ENCODE peak calls at places on chromosomes 1 and 21, in seven cellular contexts. F is tibial artery, G is mucosa of descending colon, D is glutamatergic neuron, M is psoas muscle, V is choroid plexus epithelial cell, P is neural progenitor cell. H is an unnamed sample.

GRCh38 chr1:113924473-113924872 is 4.7 kb upstream of the HIPK1 start:
- DNase-seq in F (no peak), G (no peak), D (no peak), M (no peak), V (no peak), P (no peak), H (no peak)

GRCh38 chr1:172761581-172762025 is 102.7 kb downstream of the FASLG start:
- DNase-seq in F (no peak), G (no peak), D (no peak), M (no peak), V (peak; percentile 82), P (no peak), H (no peak)

GRCh38 chr1:199075792-199076191 is 437.0 kb downstream of the PTPRC start:
- DNase-seq in F (no peak), G (no peak), D (no peak), M (no peak), V (no peak), P (no peak), H (no peak)

GRCh38 chr1:245261786-245262185 is 107.0 kb downstream of the KIF26B start:
- DNase-seq in F (no peak), G (no peak), D (no peak), M (no peak), V (no peak), P (no peak), H (no peak)

GRCh38 chr1:159775716-159776115 is 5.0 kb upstream of the DUSP23 start:
- DNase-seq in F (no peak), G (no peak), D (no peak), M (no peak), V (peak; percentile 8), P (no peak), H (no peak)

GRCh38 chr1:169683661-169684060 is 27.8 kb downstream of the SELL start:
- DNase-seq in F (no peak), G (no peak), D (no peak), M (no peak), V (no peak), P (no peak), H (no peak)

GRCh38 chr1:171433451-171433850 is 51.9 kb upstream of the PRRC2C start:
- DNase-seq in F (no peak), G (no peak), D (no peak), M (no peak), V (peak; percentile 63), P (no peak), H (no peak)

GRCh38 chr1:87224209-87224608 is 104.5 kb upstream of the LMO4 start:
- DNase-seq in F (no peak), G (no peak), D (no peak), M (no peak), V (peak; percentile 98), P (no peak), H (no peak)

GRCh38 chr1:171509191-171509590 is 23.9 kb downstream of the PRRC2C start:
- DNase-seq in F (no peak), G (no peak), D (no peak), M (no peak), V (no peak), P (no peak), H (no peak)

GRCh38 chr21:36288651-36289243 is 31.2 kb upstream of the MORC3 start:
- DNase-seq in F (no peak), G (no peak), D (no peak), M (no peak), V (peak; percentile 44), P (no peak), H (no peak)

GRCh38 chr1:197585809-197586208 is 189.5 kb downstream of the DENND1B start:
- DNase-seq in F (no peak), G (no peak), D (no peak), M (no peak), V (no peak), P (no peak), H (no peak)

GRCh38 chr1:27971674-27972073 is 11.9 kb downstream of the XKR8 start:
- DNase-seq in F (no peak), G (no peak), D (no peak), M (no peak), V (no peak), P (no peak), H (no peak)

GRCh38 chr21:41832230-41833137 is 46.7 kb downstream of the PRDM15 start:
- DNase-seq in F (no peak), G (no peak), D (no peak), M (no peak), V (no peak), P (no peak), H (no peak)

GRCh38 chr1:2534775-2535387 is 4.8 kb upstream of the HES5 start:
- DNase-seq in F (no peak), G (peak; percentile 79), D (no peak), M (no peak), V (peak; percentile 66), P (no peak), H (no peak)

GRCh38 chr1:119870917-119871486 is 25.3 kb downstream of the ADAM30 start:
- DNase-seq in F (peak; percentile 86), G (peak; percentile 66), D (peak; percentile 94), M (peak; percentile 72), V (peak; percentile 86), P (peak; percentile 88), H (peak; percentile 98)

GRCh38 chr1:187129132-187129531 is 300.4 kb downstream of the PLA2G4A start:
- DNase-seq in F (no peak), G (no peak), D (no peak), M (no peak), V (no peak), P (no peak), H (no peak)

GRCh38 chr1:8061210-8061609 is 35.1 kb upstream of the ERRFI1 start:
- DNase-seq in F (peak; percentile 82), G (no peak), D (no peak), M (no peak), V (peak; percentile 98), P (no peak), H (no peak)

GRCh38 chr1:187959062-187959461 is 1130.3 kb downstream of the PLA2G4A start:
- DNase-seq in F (no peak), G (no peak), D (no peak), M (no peak), V (no peak), P (no peak), H (no peak)

GRCh38 chr1:60394436-60394835 is 320.9 kb upstream of the C1orf87 start:
- DNase-seq in F (no peak), G (no peak), D (no peak), M (no peak), V (peak; percentile 8), P (no peak), H (no peak)

GRCh38 chr21:41766883-41767605 is at the start of gene RIPK4:
- DNase-seq in F (peak; percentile 83), G (peak; percentile 87), D (peak; percentile 78), M (no peak), V (no peak), P (peak; percentile 84), H (no peak)

GRCh38 chr1:46181343-46182260 is 5.3 kb upstream of the P3R3URF start:
- DNase-seq in F (no peak), G (no peak), D (no peak), M (no peak), V (peak; percentile 72), P (no peak), H (no peak)

GRCh38 chr1:201495447-201496295 is 11.3 kb downstream of the CSRP1 start:
- DNase-seq in F (peak; percentile 97), G (peak; percentile 73), D (peak; percentile 26), M (peak; percentile 74), V (peak; percentile 84), P (peak; percentile 35), H (peak; percentile 32)

GRCh38 chr1:33763406-33763805 is 100.5 kb upstream of the HMGB4 start:
- DNase-seq in F (peak; percentile 73), G (no peak), D (no peak), M (peak; percentile 20), V (no peak), P (no peak), H (no peak)

GRCh38 chr1:204756349-204756748 is 70.8 kb upstream of the LRRN2 start:
- DNase-seq in F (no peak), G (no peak), D (no peak), M (no peak), V (no peak), P (no peak), H (no peak)

DNA sequence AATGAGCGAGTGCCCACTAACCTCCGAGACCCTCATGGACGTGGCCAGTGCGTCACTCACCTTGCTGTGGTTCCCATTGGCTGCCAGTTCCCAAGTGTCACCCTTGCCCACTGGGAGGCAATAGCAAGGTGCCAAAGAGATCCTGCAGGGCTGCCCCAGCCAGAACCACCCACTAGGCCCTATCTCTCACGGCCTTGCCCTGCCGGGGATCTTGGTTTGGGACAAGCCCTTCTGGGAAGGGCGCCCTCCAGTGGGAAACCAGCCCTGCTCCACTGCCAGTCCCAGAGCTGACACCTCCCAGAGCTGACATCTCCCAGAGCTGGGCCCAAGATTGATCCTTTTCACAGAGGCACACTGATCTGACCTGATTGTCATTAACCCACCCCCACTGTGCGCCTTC is 2.1 kb upstream of the SELENON start:
- DNase-seq in F (no peak), G (no peak), D (peak; percentile 65), M (no peak), V (peak; percentile 38), P (peak; percentile 76), H (peak; percentile 42)
- TF ChIP-seq CTCF in F (no peak), G (peak; percentile 29), D (peak; percentile 40), M (peak; percentile 23), V (peak; percentile 71), P (peak; percentile 66), H (peak; percentile 58)

GRCh38 chr1:56409112-56409691 is 170.2 kb downstream of the PLPP3 start:
- DNase-seq in F (no peak), G (no peak), D (no peak), M (peak; percentile 13), V (no peak), P (no peak), H (no peak)
- TF ChIP-seq CTCF in F (no peak), G (peak; percentile 40), D (no peak), M (peak; percentile 51), V (peak; percentile 47), P (peak; percentile 30), H (peak; percentile 45)

GRCh38 chr1:5254131-5254725 is 599.8 kb downstream of the AJAP1 start:
- DNase-seq in F (no peak), G (no peak), D (no peak), M (no peak), V (no peak), P (no peak), H (no peak)
- TF ChIP-seq CTCF in F (no peak), G (no peak), D (no peak), M (no peak), V (no peak), P (no peak), H (no peak)

GRCh38 chr21:46099476-46099875 is 1.6 kb downstream of the COL6A2 start:
- DNase-seq in F (peak; percentile 75), G (peak; percentile 60), D (peak; percentile 26), M (peak; percentile 46), V (peak; percentile 52), P (peak; percentile 34), H (no peak)
- TF ChIP-seq CTCF in F (no peak), G (no peak), D (no peak), M (no peak), V (peak; percentile 55), P (no peak), H (no peak)

H was measured in neural crest cell.